ENCODE peak calls at places on chromosomes 5 and 9, in four cellular contexts. T is tibial nerve, N is spleen, S is A673. X is an unnamed sample. For H3K36me3, the result is how much of the 10 kb centered on the place peaks cover.

GRCh38 chr9:99905833-99906402 is 536 bp upstream of the STX17 start:
- DNase-seq in S (no peak), T (no peak), N (no peak), X (no peak)

GRCh38 chr5:151202381-151203139 is 21.3 kb downstream of the CCDC69 start:
- DNase-seq in N (no peak), T (no peak), S (peak), X (no peak)

GRCh38 chr5:2863133-2863532 is 111.7 kb upstream of the IRX2 start:
- DNase-seq in T (no peak), N (no peak), S (no peak), X (no peak)

GRCh38 chr5:67221487-67222242 is 25.1 kb upstream of the CD180 start:
- DNase-seq in N (peak), T (no peak), S (no peak), X (no peak)

GRCh38 chr9:17614246-17614645 is 35.4 kb downstream of the SH3GL2 start:
- DNase-seq in S (no peak), N (no peak), T (no peak), X (no peak)

GRCh38 chr9:16611969-16612368 is 258.5 kb downstream of the BNC2 start:
- DNase-seq in S (no peak), N (no peak), T (no peak), X (no peak)

GRCh38 chr5:150605546-150605945 is 34.9 kb upstream of the SYNPO start:
- DNase-seq in N (no peak), T (no peak), S (no peak), X (no peak)

GRCh38 chr9:75142208-75142607 is 53.9 kb downstream of the OSTF1 start:
- DNase-seq in N (no peak), T (no peak), S (no peak), X (no peak)

GRCh38 chr9:79939819-79940218 is 368.1 kb downstream of the TLE4 start:
- DNase-seq in N (no peak), S (no peak), T (no peak), X (no peak)

GRCh38 chr5:111679611-111680010 is 77.4 kb downstream of the NREP start:
- DNase-seq in S (no peak), T (no peak), N (no peak), X (no peak)

GRCh38 chr9:4592325-4592724 is 69.8 kb upstream of the PLPP6 start:
- DNase-seq in N (no peak), S (no peak), T (no peak), X (no peak)

DNA sequence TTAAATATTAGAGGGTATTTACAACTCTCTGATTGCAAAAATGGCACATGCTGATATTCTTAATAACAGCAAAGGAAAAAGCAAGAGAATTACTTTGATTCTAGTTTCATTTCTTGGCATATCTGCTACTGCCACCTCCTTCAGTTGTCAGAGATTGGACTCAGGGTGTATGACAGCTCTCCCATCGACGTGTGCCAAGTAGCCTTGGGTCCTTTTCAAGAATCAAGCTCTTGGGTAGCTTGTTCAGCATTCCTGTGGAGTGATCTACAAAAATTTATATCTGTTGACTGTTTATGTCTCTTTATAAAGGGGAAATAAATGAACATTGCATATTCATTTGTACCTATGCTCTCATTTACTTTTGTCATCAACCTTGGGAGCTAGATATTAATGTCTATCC is 315.6 kb downstream of the PRR16 start:
- DNase-seq in T (no peak), S (no peak), N (no peak), X (no peak)
- H3K4me3 ChIP-seq in T (no peak), S (no peak), N (no peak), X (no peak)

GRCh38 chr5:73624888-73625287 is 1.1 kb upstream of the ARHGEF28 start:
- DNase-seq in T (no peak), S (no peak), N (no peak), X (no peak)
- H3K27ac ChIP-seq in T (peak), S (no peak), N (peak), X (no peak)

GRCh38 chr5:90402521-90403255 is 6.9 kb downstream of the CETN3 start:
- DNase-seq in S (no peak), T (no peak), N (no peak), X (no peak)
- H3K36me3 ChIP-seq in S (under half), T (under half), N (under half), X (under half)

DNA sequence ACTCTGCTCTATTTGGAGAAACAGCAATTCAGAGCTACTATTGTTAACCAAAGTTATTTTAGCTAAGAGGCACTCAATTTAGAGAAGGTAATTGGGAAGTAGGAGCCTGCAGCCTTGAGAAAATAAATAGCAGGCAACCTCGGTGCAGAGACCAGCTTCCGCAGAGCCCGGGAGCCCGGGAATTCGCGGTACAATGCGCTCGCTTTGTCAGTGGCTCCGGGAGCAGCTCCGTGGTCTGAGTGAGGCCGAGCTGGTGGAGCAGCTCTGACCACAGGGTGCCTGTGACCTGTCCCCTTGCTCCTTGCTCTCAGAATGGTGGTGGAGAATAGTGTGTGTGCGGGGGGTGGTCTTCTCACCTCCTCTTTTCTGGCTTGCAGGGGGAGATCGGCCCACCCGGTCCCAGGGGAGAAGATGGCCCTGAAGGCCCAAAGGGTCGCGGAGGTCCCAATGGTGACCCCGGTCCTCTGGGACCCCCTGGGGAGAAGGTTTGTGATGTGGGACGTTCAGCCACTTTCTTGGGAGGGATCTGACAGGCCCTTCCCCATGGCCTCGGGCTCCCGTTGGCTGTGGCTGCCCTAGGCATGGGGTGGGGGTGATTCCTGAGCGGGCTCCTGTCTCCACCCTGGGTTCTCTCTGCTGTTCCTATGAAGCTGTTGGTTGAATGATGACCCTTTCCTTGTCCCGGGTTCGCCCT is 95.9 kb upstream of the FCN2 start:
- DNase-seq in T (no peak), S (no peak), N (no peak), X (no peak)
- H3K4me3 ChIP-seq in T (no peak), S (no peak), N (no peak), X (no peak)

GRCh38 chr5:172283020-172283861 is at the start of gene UBTD2:
- DNase-seq in N (peak), T (peak), S (peak), X (no peak)

GRCh38 chr5:172278356-172278755 is 5.2 kb downstream of the UBTD2 start:
- DNase-seq in N (no peak), S (no peak), T (no peak), X (no peak)

GRCh38 chr5:172282277-172283019 is 1.1 kb downstream of the UBTD2 start:
- DNase-seq in S (no peak), N (no peak), T (no peak), X (no peak)

GRCh38 chr5:172280937-172281336 is 2.6 kb downstream of the UBTD2 start:
- DNase-seq in T (no peak), N (no peak), S (peak), X (no peak)

DNA sequence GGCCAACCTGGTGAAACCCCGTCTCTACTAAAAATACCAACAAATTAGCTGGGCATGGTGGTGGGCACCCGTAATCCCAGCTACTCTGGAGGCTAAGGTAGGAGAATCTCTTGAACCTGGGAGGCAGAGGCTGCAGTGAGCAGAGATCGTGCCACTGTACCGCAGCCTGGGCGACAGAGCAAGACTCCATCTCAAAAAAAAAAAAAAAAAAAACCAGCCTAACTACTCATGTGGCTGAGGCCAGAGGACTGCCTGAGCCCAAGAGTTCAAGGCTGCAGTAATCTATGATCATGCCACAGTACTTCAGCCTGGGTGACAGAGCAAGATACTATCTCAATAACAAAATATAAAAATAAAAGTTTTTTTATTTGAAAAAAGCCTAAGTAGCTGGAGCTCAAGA is 3.2 kb downstream of the UBTD2 start:
- DNase-seq in T (no peak), S (no peak), N (no peak), X (no peak)
- H3K27ac ChIP-seq in T (no peak), S (no peak), N (no peak), X (no peak)

GRCh38 chr9:91034521-91034920 is 232.9 kb downstream of the SYK start:
- DNase-seq in S (no peak), N (no peak), T (no peak), X (no peak)
- H3K36me3 ChIP-seq in S (under half), N (under half), T (under half), X (under half)

GRCh38 chr5:124581866-124582650 is 164.4 kb downstream of the ZNF608 start:
- DNase-seq in T (no peak), N (no peak), S (no peak), X (no peak)
- H3K4me3 ChIP-seq in T (no peak), N (no peak), S (no peak), X (no peak)

GRCh38 chr5:153965102-153965645 is 73.5 kb downstream of the FAM114A2 start:
- DNase-seq in T (no peak), S (peak), N (no peak), X (no peak)

GRCh38 chr5:153957205-153957604 is 81.5 kb downstream of the FAM114A2 start:
- DNase-seq in T (no peak), S (no peak), N (no peak), X (no peak)

GRCh38 chr5:153964201-153965101 is 74.3 kb downstream of the FAM114A2 start:
- DNase-seq in S (no peak), T (no peak), N (no peak), X (no peak)

GRCh38 chr5:153960269-153961215 is 78.2 kb downstream of the FAM114A2 start:
- DNase-seq in S (peak), N (no peak), T (no peak), X (no peak)

GRCh38 chr5:153959134-153959957 is 79.4 kb downstream of the FAM114A2 start:
- DNase-seq in T (no peak), S (no peak), N (no peak), X (peak)
- H3K27ac ChIP-seq in T (peak), S (no peak), N (no peak), X (no peak)

DNA sequence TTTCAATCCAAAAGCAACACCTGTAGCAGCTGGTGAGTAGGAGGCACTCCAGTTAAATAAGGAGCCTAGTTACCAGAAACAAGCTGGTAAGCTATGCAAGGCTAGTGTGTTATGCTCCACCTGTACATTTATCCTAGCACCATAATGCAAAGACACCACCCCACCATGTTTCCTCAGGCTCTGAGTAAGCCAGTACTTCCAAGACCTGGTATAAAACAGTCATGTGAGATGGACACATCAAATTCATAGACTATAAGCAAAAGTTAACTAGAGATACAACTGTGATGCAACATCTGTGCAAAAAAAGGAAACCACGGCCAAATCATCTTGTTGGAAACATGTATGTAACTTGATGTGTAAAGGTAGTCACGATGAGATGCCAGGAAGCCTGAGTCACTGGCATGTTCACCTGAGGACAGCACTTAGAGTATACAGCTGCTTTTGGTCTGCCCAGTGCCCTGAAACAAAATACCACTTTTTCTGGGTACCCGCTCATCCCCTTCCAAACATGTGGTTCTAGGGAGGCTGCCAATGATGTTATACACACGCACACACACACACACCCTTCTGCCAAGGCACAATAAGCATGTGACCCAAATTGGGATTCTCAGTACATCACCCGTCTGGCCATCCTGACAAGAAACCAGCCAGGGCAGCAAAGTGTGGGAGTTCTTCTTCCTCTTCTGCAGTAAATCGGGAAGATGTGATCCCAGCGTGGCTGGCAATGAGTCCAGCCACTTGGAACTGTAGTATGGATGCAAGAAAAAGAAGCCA is 66.0 kb downstream of the CDK5RAP2 start:
- DNase-seq in S (no peak), N (no peak), T (no peak), X (no peak)
- H3K36me3 ChIP-seq in S (half or more), N (under half), T (under half), X (under half)

GRCh38 chr9:35948451-35948850 is 9.5 kb downstream of the OR2S2 start:
- DNase-seq in N (no peak), S (no peak), T (no peak), X (no peak)

GRCh38 chr9:35944173-35944572 is 13.8 kb downstream of the OR2S2 start:
- DNase-seq in T (no peak), N (no peak), S (no peak), X (no peak)

GRCh38 chr9:35942286-35942685 is 15.7 kb downstream of the OR2S2 start:
- DNase-seq in N (no peak), S (no peak), T (no peak), X (no peak)

GRCh38 chr9:35948901-35949318 is 9.0 kb downstream of the OR2S2 start:
- DNase-seq in N (no peak), T (no peak), S (no peak), X (no peak)

GRCh38 chr9:35945341-35946018 is 12.5 kb downstream of the OR2S2 start:
- DNase-seq in T (peak), S (peak), N (peak), X (peak)
- H3K4me3 ChIP-seq in T (peak), S (peak), N (no peak), X (no peak)